ENCODE peak calls at places on chromosomes 7 and 10, in ten cellular contexts. One of them, this sample, is unnamed. For H3K9me3, the result is how much of the 10 kb centered on the place peaks cover.

GRCh38 chr7:2016761-2017482 is 215.8 kb downstream of the MAD1L1 start:
- DNase-seq in heart left ventricle: no peak
- DNase-seq in AG04450: no peak
- DNase-seq in astrocyte: no peak
- DNase-seq in left ventricle myocardium inferior: peak
- DNase-seq in lower lobe of right lung: peak
- DNase-seq in tibial nerve: no peak
- DNase-seq in upper lobe of left lung: peak
- DNase-seq in neural progenitor cell: peak
- DNase-seq in IMR-90: no peak
- DNase-seq in this sample: no peak

GRCh38 chr10:86711957-86712708 is 43.8 kb downstream of the LDB3 start:
- DNase-seq in heart left ventricle: peak
- DNase-seq in AG04450: no peak
- DNase-seq in astrocyte: peak
- DNase-seq in left ventricle myocardium inferior: no peak
- DNase-seq in lower lobe of right lung: no peak
- DNase-seq in tibial nerve: no peak
- DNase-seq in upper lobe of left lung: peak
- DNase-seq in neural progenitor cell: peak
- DNase-seq in IMR-90: peak
- DNase-seq in this sample: peak

GRCh38 chr7:120842131-120842621 is 15.8 kb downstream of the TSPAN12 start:
- DNase-seq in heart left ventricle: no peak
- DNase-seq in AG04450: no peak
- DNase-seq in astrocyte: no peak
- DNase-seq in left ventricle myocardium inferior: no peak
- DNase-seq in lower lobe of right lung: no peak
- DNase-seq in tibial nerve: no peak
- DNase-seq in upper lobe of left lung: no peak
- DNase-seq in neural progenitor cell: no peak
- DNase-seq in IMR-90: no peak
- DNase-seq in this sample: no peak

GRCh38 chr10:49744091-49744685 is 17.9 kb downstream of the OGDHL start:
- DNase-seq in heart left ventricle: no peak
- DNase-seq in AG04450: no peak
- DNase-seq in astrocyte: no peak
- DNase-seq in left ventricle myocardium inferior: no peak
- DNase-seq in lower lobe of right lung: no peak
- DNase-seq in tibial nerve: no peak
- DNase-seq in upper lobe of left lung: no peak
- DNase-seq in neural progenitor cell: no peak
- DNase-seq in IMR-90: no peak
- DNase-seq in this sample: no peak

GRCh38 chr7:22572937-22573336 is 72.9 kb upstream of the STEAP1B start:
- DNase-seq in heart left ventricle: no peak
- DNase-seq in AG04450: peak
- DNase-seq in astrocyte: peak
- DNase-seq in left ventricle myocardium inferior: no peak
- DNase-seq in lower lobe of right lung: no peak
- DNase-seq in tibial nerve: no peak
- DNase-seq in upper lobe of left lung: no peak
- DNase-seq in neural progenitor cell: no peak
- DNase-seq in IMR-90: peak
- DNase-seq in this sample: no peak

GRCh38 chr10:70232155-70232858 is 922 bp downstream of the PPA1 start:
- DNase-seq in heart left ventricle: peak
- DNase-seq in AG04450: no peak
- DNase-seq in astrocyte: peak
- DNase-seq in left ventricle myocardium inferior: peak
- DNase-seq in lower lobe of right lung: peak
- DNase-seq in tibial nerve: no peak
- DNase-seq in upper lobe of left lung: peak
- DNase-seq in neural progenitor cell: peak
- DNase-seq in IMR-90: peak
- DNase-seq in this sample: peak

GRCh38 chr7:1844956-1845390 is 174.9 kb downstream of the ELFN1 start:
- DNase-seq in heart left ventricle: no peak
- DNase-seq in AG04450: no peak
- DNase-seq in astrocyte: no peak
- DNase-seq in left ventricle myocardium inferior: peak
- DNase-seq in lower lobe of right lung: peak
- DNase-seq in tibial nerve: peak
- DNase-seq in upper lobe of left lung: no peak
- DNase-seq in neural progenitor cell: no peak
- DNase-seq in IMR-90: no peak
- DNase-seq in this sample: no peak

GRCh38 chr10:112221545-112221944 is 38.0 kb upstream of the GPAM start:
- DNase-seq in heart left ventricle: no peak
- DNase-seq in AG04450: no peak
- DNase-seq in astrocyte: no peak
- DNase-seq in left ventricle myocardium inferior: no peak
- DNase-seq in lower lobe of right lung: no peak
- DNase-seq in tibial nerve: no peak
- DNase-seq in upper lobe of left lung: no peak
- DNase-seq in neural progenitor cell: no peak
- DNase-seq in IMR-90: peak
- DNase-seq in this sample: no peak

GRCh38 chr7:30047124-30047523 is 18.9 kb downstream of the PLEKHA8 start:
- DNase-seq in heart left ventricle: no peak
- DNase-seq in AG04450: no peak
- DNase-seq in astrocyte: no peak
- DNase-seq in left ventricle myocardium inferior: no peak
- DNase-seq in lower lobe of right lung: no peak
- DNase-seq in tibial nerve: no peak
- DNase-seq in upper lobe of left lung: no peak
- DNase-seq in neural progenitor cell: no peak
- DNase-seq in IMR-90: no peak
- DNase-seq in this sample: no peak

GRCh38 chr7:16667355-16667754 is 21.4 kb downstream of the BZW2 start:
- DNase-seq in heart left ventricle: no peak
- DNase-seq in AG04450: no peak
- DNase-seq in astrocyte: no peak
- DNase-seq in left ventricle myocardium inferior: no peak
- DNase-seq in lower lobe of right lung: no peak
- DNase-seq in tibial nerve: no peak
- DNase-seq in upper lobe of left lung: no peak
- DNase-seq in neural progenitor cell: no peak
- DNase-seq in IMR-90: no peak
- DNase-seq in this sample: no peak

GRCh38 chr7:16670021-16670420 is 24.0 kb downstream of the BZW2 start:
- DNase-seq in heart left ventricle: no peak
- DNase-seq in AG04450: no peak
- DNase-seq in astrocyte: peak
- DNase-seq in left ventricle myocardium inferior: no peak
- DNase-seq in lower lobe of right lung: no peak
- DNase-seq in tibial nerve: no peak
- DNase-seq in upper lobe of left lung: no peak
- DNase-seq in neural progenitor cell: no peak
- DNase-seq in IMR-90: peak
- DNase-seq in this sample: no peak

GRCh38 chr7:16668049-16668858 is 22.3 kb downstream of the BZW2 start:
- DNase-seq in heart left ventricle: peak
- DNase-seq in AG04450: peak
- DNase-seq in astrocyte: peak
- DNase-seq in left ventricle myocardium inferior: peak
- DNase-seq in lower lobe of right lung: peak
- DNase-seq in tibial nerve: peak
- DNase-seq in upper lobe of left lung: peak
- DNase-seq in neural progenitor cell: no peak
- DNase-seq in IMR-90: peak
- DNase-seq in this sample: no peak

GRCh38 chr7:16669581-16669980 is 23.6 kb downstream of the BZW2 start:
- DNase-seq in heart left ventricle: no peak
- DNase-seq in AG04450: no peak
- DNase-seq in astrocyte: peak
- DNase-seq in left ventricle myocardium inferior: no peak
- DNase-seq in lower lobe of right lung: no peak
- DNase-seq in tibial nerve: no peak
- DNase-seq in upper lobe of left lung: no peak
- DNase-seq in neural progenitor cell: no peak
- DNase-seq in IMR-90: peak
- DNase-seq in this sample: no peak

GRCh38 chr7:16668978-16669377 is 23.0 kb downstream of the BZW2 start:
- DNase-seq in heart left ventricle: no peak
- DNase-seq in AG04450: no peak
- DNase-seq in astrocyte: no peak
- DNase-seq in left ventricle myocardium inferior: no peak
- DNase-seq in lower lobe of right lung: no peak
- DNase-seq in tibial nerve: no peak
- DNase-seq in upper lobe of left lung: no peak
- DNase-seq in neural progenitor cell: no peak
- DNase-seq in IMR-90: no peak
- DNase-seq in this sample: no peak
- H3K27ac ChIP-seq in heart left ventricle: peak
- H3K27ac ChIP-seq in AG04450: peak
- H3K27ac ChIP-seq in astrocyte: peak
- H3K27ac ChIP-seq in left ventricle myocardium inferior: peak
- H3K27ac ChIP-seq in lower lobe of right lung: peak
- H3K27ac ChIP-seq in tibial nerve: peak
- H3K27ac ChIP-seq in upper lobe of left lung: peak
- H3K27ac ChIP-seq in neural progenitor cell: no peak
- H3K27ac ChIP-seq in IMR-90: peak
- H3K27ac ChIP-seq in this sample: no peak

GRCh38 chr7:131369354-131369753 is 41.7 kb downstream of the MKLN1 start:
- DNase-seq in heart left ventricle: no peak
- DNase-seq in AG04450: no peak
- DNase-seq in astrocyte: no peak
- DNase-seq in left ventricle myocardium inferior: no peak
- DNase-seq in lower lobe of right lung: no peak
- DNase-seq in tibial nerve: no peak
- DNase-seq in upper lobe of left lung: no peak
- DNase-seq in neural progenitor cell: no peak
- DNase-seq in IMR-90: no peak
- DNase-seq in this sample: no peak

GRCh38 chr7:131371411-131371810 is 43.7 kb downstream of the MKLN1 start:
- DNase-seq in heart left ventricle: no peak
- DNase-seq in AG04450: no peak
- DNase-seq in astrocyte: no peak
- DNase-seq in left ventricle myocardium inferior: no peak
- DNase-seq in lower lobe of right lung: no peak
- DNase-seq in tibial nerve: no peak
- DNase-seq in upper lobe of left lung: no peak
- DNase-seq in neural progenitor cell: no peak
- DNase-seq in IMR-90: no peak
- DNase-seq in this sample: no peak

GRCh38 chr7:131370523-131370968 is 42.9 kb downstream of the MKLN1 start:
- DNase-seq in heart left ventricle: no peak
- DNase-seq in AG04450: no peak
- DNase-seq in astrocyte: peak
- DNase-seq in left ventricle myocardium inferior: no peak
- DNase-seq in lower lobe of right lung: no peak
- DNase-seq in tibial nerve: no peak
- DNase-seq in upper lobe of left lung: no peak
- DNase-seq in neural progenitor cell: peak
- DNase-seq in IMR-90: peak
- DNase-seq in this sample: no peak

GRCh38 chr7:131372554-131372953 is 44.9 kb downstream of the MKLN1 start:
- DNase-seq in heart left ventricle: no peak
- DNase-seq in AG04450: no peak
- DNase-seq in astrocyte: no peak
- DNase-seq in left ventricle myocardium inferior: no peak
- DNase-seq in lower lobe of right lung: no peak
- DNase-seq in tibial nerve: no peak
- DNase-seq in upper lobe of left lung: no peak
- DNase-seq in neural progenitor cell: no peak
- DNase-seq in IMR-90: no peak
- DNase-seq in this sample: no peak

DNA sequence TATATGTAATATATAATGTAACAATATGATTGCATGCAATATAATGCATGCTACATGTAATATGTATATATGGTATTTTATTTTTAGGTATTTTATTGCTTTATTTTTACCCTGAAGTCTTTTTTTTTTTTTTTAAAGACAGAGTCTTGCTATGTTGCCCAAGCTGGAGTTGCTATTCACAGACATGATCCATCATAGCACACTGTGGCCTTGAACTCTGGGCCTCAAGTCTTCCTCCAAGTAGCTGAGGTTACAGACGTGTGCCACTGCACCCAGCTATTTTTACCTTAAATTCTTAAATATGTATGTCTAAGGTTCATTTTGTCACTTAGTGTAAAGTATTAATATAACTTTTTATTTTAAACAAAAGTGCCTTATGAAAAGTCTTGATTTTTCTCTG is 47.1 kb downstream of the MKLN1 start:
- DNase-seq in heart left ventricle: no peak
- DNase-seq in AG04450: no peak
- DNase-seq in astrocyte: no peak
- DNase-seq in left ventricle myocardium inferior: no peak
- DNase-seq in lower lobe of right lung: no peak
- DNase-seq in tibial nerve: no peak
- DNase-seq in upper lobe of left lung: no peak
- DNase-seq in neural progenitor cell: no peak
- DNase-seq in IMR-90: no peak
- DNase-seq in this sample: no peak
- H3K9me3 ChIP-seq in heart left ventricle: under half
- H3K9me3 ChIP-seq in AG04450: under half
- H3K9me3 ChIP-seq in astrocyte: under half
- H3K9me3 ChIP-seq in left ventricle myocardium inferior: under half
- H3K9me3 ChIP-seq in lower lobe of right lung: under half
- H3K9me3 ChIP-seq in tibial nerve: under half
- H3K9me3 ChIP-seq in upper lobe of left lung: under half
- H3K9me3 ChIP-seq in neural progenitor cell: under half
- H3K9me3 ChIP-seq in IMR-90: under half
- H3K9me3 ChIP-seq in this sample: under half

GRCh38 chr7:67856046-67856445 is 859.4 kb downstream of the TYW1 start:
- DNase-seq in heart left ventricle: no peak
- DNase-seq in AG04450: no peak
- DNase-seq in astrocyte: no peak
- DNase-seq in left ventricle myocardium inferior: no peak
- DNase-seq in lower lobe of right lung: no peak
- DNase-seq in tibial nerve: no peak
- DNase-seq in upper lobe of left lung: no peak
- DNase-seq in neural progenitor cell: peak
- DNase-seq in IMR-90: no peak
- DNase-seq in this sample: no peak
- TF ChIP-seq CTCF in heart left ventricle: no peak
- TF ChIP-seq CTCF in AG04450: no peak
- TF ChIP-seq CTCF in astrocyte: no peak
- TF ChIP-seq CTCF in left ventricle myocardium inferior: no peak
- TF ChIP-seq CTCF in lower lobe of right lung: no peak
- TF ChIP-seq CTCF in tibial nerve: no peak
- TF ChIP-seq CTCF in upper lobe of left lung: no peak
- TF ChIP-seq CTCF in neural progenitor cell: peak
- TF ChIP-seq CTCF in IMR-90: no peak
- TF ChIP-seq CTCF in this sample: no peak

DNA sequence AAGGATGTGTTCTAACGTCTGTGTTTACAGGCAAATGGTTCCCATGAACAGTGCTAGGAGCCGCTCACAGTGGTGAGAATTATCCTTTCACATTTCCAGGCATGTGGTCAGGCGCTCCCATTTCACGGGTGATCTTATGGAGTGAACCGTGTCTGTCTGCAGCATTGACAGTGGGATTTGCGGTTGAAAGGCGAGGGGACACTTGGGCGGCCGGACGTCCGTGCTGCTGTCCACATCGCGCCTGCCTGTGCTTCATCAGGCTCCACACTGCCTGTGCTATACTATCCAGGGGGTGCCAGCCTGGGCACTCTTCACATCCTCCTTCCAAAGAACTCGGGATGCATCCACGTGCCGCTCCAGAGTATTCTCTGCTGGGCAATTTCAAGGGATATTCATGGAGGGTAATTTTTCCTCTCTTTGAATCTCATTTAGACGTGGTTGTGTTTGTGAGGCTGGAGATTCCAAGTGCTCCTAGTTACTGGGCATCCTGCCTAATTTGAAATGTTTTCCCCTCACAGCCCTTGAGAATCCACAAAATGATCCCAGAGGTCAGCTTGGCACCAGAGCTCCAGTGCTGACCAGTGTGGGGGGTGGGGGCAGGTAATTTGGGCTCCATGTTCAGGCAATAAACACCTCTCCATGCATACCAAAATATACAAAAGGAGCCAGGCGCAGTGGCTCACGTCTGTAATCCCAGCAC is 61.9 kb upstream of the EBF3 start:
- DNase-seq in heart left ventricle: no peak
- DNase-seq in AG04450: no peak
- DNase-seq in astrocyte: no peak
- DNase-seq in left ventricle myocardium inferior: no peak
- DNase-seq in lower lobe of right lung: no peak
- DNase-seq in tibial nerve: no peak
- DNase-seq in upper lobe of left lung: no peak
- DNase-seq in neural progenitor cell: no peak
- DNase-seq in IMR-90: no peak
- DNase-seq in this sample: no peak
- H3K27ac ChIP-seq in heart left ventricle: no peak
- H3K27ac ChIP-seq in AG04450: no peak
- H3K27ac ChIP-seq in astrocyte: no peak
- H3K27ac ChIP-seq in left ventricle myocardium inferior: no peak
- H3K27ac ChIP-seq in lower lobe of right lung: no peak
- H3K27ac ChIP-seq in tibial nerve: no peak
- H3K27ac ChIP-seq in upper lobe of left lung: no peak
- H3K27ac ChIP-seq in neural progenitor cell: no peak
- H3K27ac ChIP-seq in IMR-90: no peak
- H3K27ac ChIP-seq in this sample: no peak

This sample was measured in CD4-positive, alpha-beta T cell.